ENCODE peak calls at places on chromosomes 13 and 19, in six cellular contexts. One of them, this sample, is unnamed.

GRCh38 chr19:2047076-2047448 is 4.0 kb downstream of the MKNK2 start:
- DNase-seq in pancreas: no peak
- DNase-seq in spleen: no peak
- DNase-seq in cardiac fibroblast: no peak
- DNase-seq in tibial nerve: no peak
- DNase-seq in PC-9: no peak
- DNase-seq in this sample: no peak

GRCh38 chr19:58543826-58544590 is at the start of gene TRIM28:
- DNase-seq in pancreas: peak
- DNase-seq in PC-9: peak
- DNase-seq in tibial nerve: peak
- DNase-seq in cardiac fibroblast: peak
- DNase-seq in spleen: peak
- DNase-seq in this sample: peak

GRCh38 chr13:22028831-22029230 is 358.0 kb downstream of the FGF9 start:
- DNase-seq in tibial nerve: no peak
- DNase-seq in cardiac fibroblast: no peak
- DNase-seq in spleen: no peak
- DNase-seq in pancreas: no peak
- DNase-seq in PC-9: no peak
- DNase-seq in this sample: no peak

GRCh38 chr13:64718116-64718515 is 2512.0 kb downstream of the PCDH9 start:
- DNase-seq in cardiac fibroblast: no peak
- DNase-seq in PC-9: no peak
- DNase-seq in tibial nerve: no peak
- DNase-seq in spleen: no peak
- DNase-seq in pancreas: no peak
- DNase-seq in this sample: no peak

GRCh38 chr13:113109151-113110047 is 3.8 kb downstream of the F7 start:
- DNase-seq in PC-9: no peak
- DNase-seq in tibial nerve: no peak
- DNase-seq in spleen: peak
- DNase-seq in pancreas: peak
- DNase-seq in cardiac fibroblast: no peak
- DNase-seq in this sample: peak

GRCh38 chr13:103289661-103290060 is 223.4 kb upstream of the SLC10A2 start:
- DNase-seq in spleen: no peak
- DNase-seq in PC-9: no peak
- DNase-seq in cardiac fibroblast: peak
- DNase-seq in pancreas: no peak
- DNase-seq in tibial nerve: no peak
- DNase-seq in this sample: no peak

GRCh38 chr19:13241321-13242104 is 91.3 kb downstream of the IER2 start:
- DNase-seq in tibial nerve: no peak
- DNase-seq in spleen: no peak
- DNase-seq in cardiac fibroblast: no peak
- DNase-seq in pancreas: no peak
- DNase-seq in PC-9: no peak
- DNase-seq in this sample: no peak

GRCh38 chr13:84126671-84127171 is 244.4 kb upstream of the SLITRK1 start:
- DNase-seq in pancreas: no peak
- DNase-seq in cardiac fibroblast: no peak
- DNase-seq in spleen: peak
- DNase-seq in tibial nerve: no peak
- DNase-seq in PC-9: no peak
- DNase-seq in this sample: no peak

GRCh38 chr13:21834511-21834910 is 163.6 kb downstream of the FGF9 start:
- DNase-seq in pancreas: no peak
- DNase-seq in spleen: no peak
- DNase-seq in PC-9: no peak
- DNase-seq in cardiac fibroblast: no peak
- DNase-seq in tibial nerve: no peak
- DNase-seq in this sample: no peak

GRCh38 chr13:52085416-52085815 is 43.5 kb downstream of the NEK5 start:
- DNase-seq in cardiac fibroblast: peak
- DNase-seq in tibial nerve: no peak
- DNase-seq in PC-9: no peak
- DNase-seq in spleen: no peak
- DNase-seq in pancreas: no peak
- DNase-seq in this sample: no peak

GRCh38 chr19:54517483-54517882 is 14.9 kb downstream of the LAIR2 start:
- DNase-seq in spleen: no peak
- DNase-seq in PC-9: peak
- DNase-seq in pancreas: peak
- DNase-seq in tibial nerve: no peak
- DNase-seq in cardiac fibroblast: peak
- DNase-seq in this sample: peak

GRCh38 chr19:30362156-30362754 is 9.9 kb upstream of the ZNF536 start:
- DNase-seq in cardiac fibroblast: no peak
- DNase-seq in PC-9: no peak
- DNase-seq in tibial nerve: no peak
- DNase-seq in spleen: no peak
- DNase-seq in pancreas: no peak
- DNase-seq in this sample: no peak

GRCh38 chr13:44364601-44365000 is 9.0 kb upstream of the SERP2 start:
- DNase-seq in pancreas: no peak
- DNase-seq in spleen: no peak
- DNase-seq in tibial nerve: no peak
- DNase-seq in PC-9: peak
- DNase-seq in cardiac fibroblast: no peak
- DNase-seq in this sample: no peak

GRCh38 chr13:36074659-36075058 is 56.5 kb downstream of the DCLK1 start:
- DNase-seq in cardiac fibroblast: peak
- DNase-seq in spleen: no peak
- DNase-seq in pancreas: no peak
- DNase-seq in tibial nerve: no peak
- DNase-seq in PC-9: no peak
- DNase-seq in this sample: no peak

GRCh38 chr19:47001584-47001983 is 18.1 kb upstream of the NPAS1 start:
- DNase-seq in pancreas: peak
- DNase-seq in tibial nerve: no peak
- DNase-seq in spleen: no peak
- DNase-seq in cardiac fibroblast: no peak
- DNase-seq in PC-9: no peak
- DNase-seq in this sample: no peak

GRCh38 chr19:45878043-45878794 is 7.7 kb downstream of the IRF2BP1 start:
- DNase-seq in spleen: no peak
- DNase-seq in PC-9: peak
- DNase-seq in pancreas: peak
- DNase-seq in tibial nerve: no peak
- DNase-seq in cardiac fibroblast: no peak
- DNase-seq in this sample: no peak

GRCh38 chr19:6680141-6680540 is 10.2 kb upstream of the TNFSF14 start:
- DNase-seq in spleen: peak
- DNase-seq in PC-9: peak
- DNase-seq in pancreas: no peak
- DNase-seq in cardiac fibroblast: no peak
- DNase-seq in tibial nerve: no peak
- DNase-seq in this sample: no peak

GRCh38 chr13:21670883-21671792 is at the start of gene FGF9:
- DNase-seq in pancreas: peak
- DNase-seq in cardiac fibroblast: peak
- DNase-seq in tibial nerve: no peak
- DNase-seq in PC-9: peak
- DNase-seq in spleen: peak
- DNase-seq in this sample: peak

GRCh38 chr19:33678796-33679195 is 57.0 kb downstream of the CHST8 start:
- DNase-seq in pancreas: no peak
- DNase-seq in spleen: peak
- DNase-seq in tibial nerve: no peak
- DNase-seq in PC-9: no peak
- DNase-seq in cardiac fibroblast: no peak
- DNase-seq in this sample: no peak

GRCh38 chr13:28640861-28641599 is 17.9 kb upstream of the POMP start:
- DNase-seq in cardiac fibroblast: no peak
- DNase-seq in pancreas: no peak
- DNase-seq in PC-9: no peak
- DNase-seq in tibial nerve: no peak
- DNase-seq in spleen: no peak
- DNase-seq in this sample: no peak

GRCh38 chr19:49020931-49021895 is 2.9 kb downstream of the CGB3 start:
- DNase-seq in spleen: no peak
- DNase-seq in PC-9: no peak
- DNase-seq in cardiac fibroblast: peak
- DNase-seq in tibial nerve: no peak
- DNase-seq in pancreas: no peak
- DNase-seq in this sample: no peak

GRCh38 chr13:101140936-101141335 is 275.4 kb downstream of the NALCN start:
- DNase-seq in cardiac fibroblast: no peak
- DNase-seq in tibial nerve: no peak
- DNase-seq in pancreas: no peak
- DNase-seq in PC-9: no peak
- DNase-seq in spleen: no peak
- DNase-seq in this sample: no peak

GRCh38 chr13:111286162-111286561 is 34.3 kb upstream of the TEX29 start:
- DNase-seq in PC-9: no peak
- DNase-seq in spleen: no peak
- DNase-seq in pancreas: no peak
- DNase-seq in tibial nerve: no peak
- DNase-seq in cardiac fibroblast: no peak
- DNase-seq in this sample: no peak
- TF ChIP-seq CTCF in PC-9: no peak
- TF ChIP-seq CTCF in spleen: no peak
- TF ChIP-seq CTCF in pancreas: no peak
- TF ChIP-seq CTCF in tibial nerve: no peak
- TF ChIP-seq CTCF in cardiac fibroblast: no peak
- TF ChIP-seq CTCF in this sample: no peak

GRCh38 chr13:75566658-75567057 is 17.1 kb downstream of the UCHL3 start:
- DNase-seq in cardiac fibroblast: peak
- DNase-seq in PC-9: no peak
- DNase-seq in tibial nerve: no peak
- DNase-seq in pancreas: no peak
- DNase-seq in spleen: no peak
- DNase-seq in this sample: no peak
- TF ChIP-seq CTCF in cardiac fibroblast: peak
- TF ChIP-seq CTCF in PC-9: peak
- TF ChIP-seq CTCF in tibial nerve: peak
- TF ChIP-seq CTCF in pancreas: no peak
- TF ChIP-seq CTCF in spleen: no peak
- TF ChIP-seq CTCF in this sample: peak

DNA sequence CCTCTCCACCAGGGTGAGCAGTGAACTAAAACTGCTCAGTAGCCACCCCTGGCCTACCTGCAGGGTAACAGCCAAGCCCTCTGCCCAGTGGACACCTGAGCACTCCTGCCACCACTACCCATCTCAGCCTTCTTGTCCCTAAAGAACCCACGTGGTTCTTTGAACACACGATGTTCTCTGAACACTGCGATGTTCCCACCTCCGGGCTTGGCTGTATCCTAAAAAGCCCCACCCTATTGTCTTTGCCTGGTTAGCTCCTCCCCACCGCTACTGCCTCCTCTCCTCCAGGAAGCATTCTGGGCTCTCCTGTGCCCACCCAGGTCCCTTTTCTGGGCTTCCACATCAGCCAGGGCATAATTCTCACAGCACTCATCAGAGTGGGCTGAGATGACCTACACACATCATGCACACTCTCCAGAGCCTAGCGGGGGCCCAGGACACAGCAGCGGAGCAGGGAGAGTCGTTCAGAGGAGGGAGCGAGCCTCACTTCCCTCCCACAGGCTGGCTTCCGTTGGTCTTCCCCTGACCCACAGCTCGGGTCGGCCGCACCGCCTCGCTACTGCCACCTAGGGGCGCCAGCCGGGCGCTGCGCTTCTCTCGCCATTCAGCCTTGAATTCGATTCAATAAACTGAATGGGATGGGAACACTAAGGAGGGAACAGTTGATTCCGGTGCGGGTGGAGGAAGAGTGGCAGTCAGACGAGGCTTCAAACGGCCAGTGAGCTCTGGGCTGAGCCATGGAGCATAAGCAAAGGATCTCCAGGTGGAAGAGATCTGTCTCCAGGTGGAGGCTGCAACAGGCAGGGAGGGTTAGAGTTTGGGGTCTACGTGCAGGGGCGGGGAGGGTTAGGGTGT is 3.2 kb downstream of the ELAVL1 start:
- DNase-seq in spleen: peak
- DNase-seq in PC-9: peak
- DNase-seq in tibial nerve: peak
- DNase-seq in cardiac fibroblast: peak
- DNase-seq in pancreas: peak
- DNase-seq in this sample: peak
- TF ChIP-seq CTCF in spleen: peak
- TF ChIP-seq CTCF in PC-9: peak
- TF ChIP-seq CTCF in tibial nerve: peak
- TF ChIP-seq CTCF in cardiac fibroblast: peak
- TF ChIP-seq CTCF in pancreas: peak
- TF ChIP-seq CTCF in this sample: peak

GRCh38 chr19:16627928-16628182 is 149 bp downstream of the MED26 start:
- DNase-seq in PC-9: no peak
- DNase-seq in cardiac fibroblast: no peak
- DNase-seq in pancreas: no peak
- DNase-seq in tibial nerve: no peak
- DNase-seq in spleen: no peak
- DNase-seq in this sample: no peak
- TF ChIP-seq CTCF in PC-9: no peak
- TF ChIP-seq CTCF in cardiac fibroblast: no peak
- TF ChIP-seq CTCF in pancreas: no peak
- TF ChIP-seq CTCF in tibial nerve: no peak
- TF ChIP-seq CTCF in spleen: no peak
- TF ChIP-seq CTCF in this sample: no peak

DNA sequence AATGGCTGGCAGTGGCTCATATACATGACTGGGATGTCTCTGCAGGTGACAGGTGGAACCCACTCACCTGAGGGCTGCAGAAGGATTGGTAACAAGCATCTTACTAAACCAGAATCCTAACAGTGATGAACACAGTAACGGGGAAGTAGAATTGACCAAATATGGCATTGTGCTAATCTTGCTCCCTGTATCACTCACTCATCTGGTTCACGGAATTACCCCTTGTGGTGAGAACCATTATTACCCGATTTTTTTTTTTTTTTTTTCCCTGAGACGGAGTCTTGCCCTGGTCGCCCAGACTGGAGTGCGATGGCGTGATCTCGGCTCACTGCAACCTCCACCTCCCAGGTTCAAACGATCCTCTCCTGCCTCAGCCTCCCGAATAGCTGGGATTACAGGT is 69.5 kb downstream of the PTPRS start:
- DNase-seq in tibial nerve: no peak
- DNase-seq in cardiac fibroblast: no peak
- DNase-seq in spleen: no peak
- DNase-seq in pancreas: no peak
- DNase-seq in PC-9: no peak
- DNase-seq in this sample: no peak
- TF ChIP-seq CTCF in tibial nerve: no peak
- TF ChIP-seq CTCF in cardiac fibroblast: peak
- TF ChIP-seq CTCF in spleen: no peak
- TF ChIP-seq CTCF in pancreas: no peak
- TF ChIP-seq CTCF in PC-9: no peak
- TF ChIP-seq CTCF in this sample: no peak

DNA sequence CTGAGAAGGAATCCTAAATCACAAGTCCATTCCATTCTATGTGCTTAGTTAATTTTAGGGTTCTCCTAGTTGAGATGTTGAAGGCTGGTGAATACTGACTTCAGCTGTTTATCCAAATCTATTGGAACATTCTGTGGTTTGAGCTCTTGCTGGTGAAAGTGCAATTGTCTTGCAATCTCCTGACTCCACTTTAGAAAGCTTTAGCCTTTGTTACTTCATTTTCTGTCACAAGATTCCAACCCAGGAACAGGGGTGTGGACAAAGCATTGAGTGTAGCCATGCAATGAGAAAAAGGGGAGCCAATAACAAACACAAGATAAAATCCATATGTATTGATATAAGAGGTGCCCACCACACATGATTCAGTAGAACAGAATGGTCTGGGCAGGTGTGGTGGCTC is 15.0 kb downstream of the CEACAM21 start:
- DNase-seq in spleen: no peak
- DNase-seq in PC-9: no peak
- DNase-seq in cardiac fibroblast: no peak
- DNase-seq in tibial nerve: no peak
- DNase-seq in pancreas: no peak
- DNase-seq in this sample: no peak
- TF ChIP-seq CTCF in spleen: no peak
- TF ChIP-seq CTCF in PC-9: no peak
- TF ChIP-seq CTCF in cardiac fibroblast: no peak
- TF ChIP-seq CTCF in tibial nerve: no peak
- TF ChIP-seq CTCF in pancreas: no peak
- TF ChIP-seq CTCF in this sample: no peak

This sample was measured in left ventricle myocardium inferior.